ENCODE peak calls at places on chromosomes 2 and 18, in five cellular contexts. U is fibroblast of pulmonary artery, X is BE2C, Q is astrocyte of the spinal cord, S is fibroblast of the aortic adventitia. H is an unnamed sample.

GRCh38 chr2:20623241-20623640 is 27.7 kb downstream of the HS1BP3 start:
- DNase-seq in U (no peak), X (no peak), Q (no peak), S (no peak), H (no peak)

GRCh38 chr2:152038451-152038958 is 60.3 kb downstream of the CACNB4 start:
- DNase-seq in U (no peak), X (no peak), Q (no peak), S (no peak), H (no peak)

GRCh38 chr2:239310401-239311061 is 90.3 kb downstream of the HDAC4 start:
- DNase-seq in U (no peak), X (no peak), Q (no peak), S (no peak), H (no peak)

GRCh38 chr18:67408240-67408639 is 108.3 kb downstream of the DSEL start:
- DNase-seq in U (no peak), X (no peak), Q (peak), S (no peak), H (peak)

GRCh38 chr2:176445831-176446433 is 176.7 kb downstream of the MTX2 start:
- DNase-seq in U (peak), X (no peak), Q (peak), S (peak), H (peak)

GRCh38 chr18:64202229-64202835 is 53.4 kb upstream of the LINC00305 start:
- DNase-seq in U (peak), X (no peak), Q (no peak), S (no peak), H (no peak)

GRCh38 chr2:127400533-127400896 is 12.7 kb upstream of the MAP3K2 start:
- DNase-seq in U (no peak), X (no peak), Q (no peak), S (no peak), H (no peak)

GRCh38 chr2:105176429-105176828 is 65.1 kb upstream of the GPR45 start:
- DNase-seq in U (no peak), X (no peak), Q (no peak), S (no peak), H (no peak)

GRCh38 chr2:23619941-23620340 is 235.0 kb downstream of the KLHL29 start:
- DNase-seq in U (no peak), X (peak), Q (no peak), S (no peak), H (no peak)

GRCh38 chr2:156021326-156022040 is 311.0 kb downstream of the NR4A2 start:
- DNase-seq in U (no peak), X (no peak), Q (no peak), S (peak), H (no peak)

GRCh38 chr2:99422599-99422998 is 67.2 kb downstream of the REV1 start:
- DNase-seq in U (no peak), X (no peak), Q (no peak), S (no peak), H (no peak)

GRCh38 chr2:144215701-144216675 is 303.9 kb downstream of the ZEB2 start:
- DNase-seq in U (no peak), X (no peak), Q (no peak), S (no peak), H (no peak)

GRCh38 chr2:238985036-238985729 is 137.3 kb downstream of the TWIST2 start:
- DNase-seq in U (no peak), X (no peak), Q (no peak), S (no peak), H (no peak)

GRCh38 chr2:36633470-36634092 is 35.6 kb upstream of the FEZ2 start:
- DNase-seq in U (no peak), X (no peak), Q (no peak), S (no peak), H (peak)

GRCh38 chr2:82819936-82820335 is 1639.1 kb downstream of the SUCLG1 start:
- DNase-seq in U (no peak), X (no peak), Q (no peak), S (no peak), H (no peak)

GRCh38 chr2:157466764-157467163 is 22.9 kb upstream of the CYTIP start:
- DNase-seq in U (no peak), X (no peak), Q (no peak), S (no peak), H (no peak)

GRCh38 chr2:157470321-157470720 is 26.4 kb upstream of the CYTIP start:
- DNase-seq in U (no peak), X (no peak), Q (no peak), S (no peak), H (no peak)

GRCh38 chr2:157473585-157473984 is 29.7 kb upstream of the CYTIP start:
- DNase-seq in U (no peak), X (no peak), Q (no peak), S (no peak), H (peak)

GRCh38 chr2:157468931-157469708 is 25.2 kb upstream of the CYTIP start:
- DNase-seq in U (peak), X (no peak), Q (peak), S (peak), H (peak)

GRCh38 chr2:157471078-157471477 is 27.2 kb upstream of the CYTIP start:
- DNase-seq in U (no peak), X (no peak), Q (no peak), S (no peak), H (no peak)
- H3K4me3 ChIP-seq in U (no peak), X (no peak), Q (no peak), S (no peak), H (no peak)

GRCh38 chr18:31563778-31564177 is 27.9 kb upstream of the TTR start:
- DNase-seq in U (peak), X (no peak), Q (no peak), S (no peak), H (no peak)
- TF ChIP-seq CTCF in U (peak), X (no peak), Q (no peak), S (no peak), H (no peak)

GRCh38 chr2:218893349-218894167 is 12.9 kb downstream of the WNT10A start:
- DNase-seq in U (no peak), X (no peak), Q (no peak), S (no peak), H (no peak)

GRCh38 chr2:218895758-218896500 is 15.3 kb downstream of the WNT10A start:
- DNase-seq in U (no peak), X (no peak), Q (no peak), S (no peak), H (no peak)

GRCh38 chr2:218892693-218893348 is 12.2 kb downstream of the WNT10A start:
- DNase-seq in U (peak), X (peak), Q (peak), S (peak), H (peak)

GRCh38 chr2:218895326-218895725 is 14.7 kb downstream of the WNT10A start:
- DNase-seq in U (no peak), X (no peak), Q (no peak), S (no peak), H (no peak)

GRCh38 chr2:218894168-218895157 is 13.8 kb downstream of the WNT10A start:
- DNase-seq in U (no peak), X (no peak), Q (no peak), S (no peak), H (no peak)
- H3K4me3 ChIP-seq in U (no peak), X (peak), Q (no peak), S (no peak), H (no peak)

DNA sequence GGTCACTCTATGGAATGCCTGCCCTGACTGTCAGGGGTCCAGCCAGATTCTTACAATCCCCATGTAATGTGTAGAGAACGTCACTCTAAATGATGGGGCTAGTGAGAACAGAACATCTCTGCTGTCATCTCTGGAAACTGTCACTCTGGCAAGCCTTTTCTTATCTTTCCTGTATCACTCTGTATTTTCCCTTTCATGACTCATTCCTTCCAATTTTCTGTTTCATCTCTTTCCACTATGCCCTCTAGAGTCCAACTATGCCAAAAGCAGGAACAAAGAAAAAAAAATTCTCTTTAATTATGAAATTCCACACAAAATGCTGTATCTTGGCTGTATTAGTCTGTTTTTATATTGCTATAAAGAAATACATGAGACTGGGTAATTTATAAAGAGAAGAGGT is 608.8 kb downstream of the ADCYAP1 start:
- DNase-seq in U (peak), X (no peak), Q (no peak), S (no peak), H (no peak)
- TF ChIP-seq CTCF in U (peak), X (peak), Q (no peak), S (no peak), H (no peak)

GRCh38 chr18:650428-650858 is 7.0 kb upstream of the TYMS start:
- DNase-seq in U (no peak), X (no peak), Q (no peak), S (no peak), H (no peak)
- H3K4me3 ChIP-seq in U (no peak), X (no peak), Q (no peak), S (no peak), H (no peak)

DNA sequence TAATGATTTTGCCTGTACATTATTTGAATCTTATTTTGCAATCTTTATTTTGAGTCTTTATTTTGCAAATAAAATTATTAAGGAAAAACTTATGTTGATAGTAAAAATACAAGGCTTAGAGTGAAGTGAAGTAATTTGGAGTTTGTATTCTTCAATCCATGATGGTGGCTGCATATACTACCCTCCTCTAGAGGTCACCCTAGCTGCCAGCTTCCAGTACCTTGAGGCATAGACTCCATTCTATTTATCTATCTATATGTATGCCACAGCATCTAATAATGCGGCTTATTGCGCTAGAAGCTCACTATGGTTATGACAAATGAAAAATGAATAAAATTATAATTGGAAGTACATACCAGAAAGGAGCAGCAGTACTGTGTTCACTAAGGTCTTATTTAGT is 20.3 kb upstream of the HNMT start:
- DNase-seq in U (no peak), X (no peak), Q (no peak), S (no peak), H (no peak)
- TF ChIP-seq CTCF in U (no peak), X (peak), Q (no peak), S (no peak), H (peak)

DNA sequence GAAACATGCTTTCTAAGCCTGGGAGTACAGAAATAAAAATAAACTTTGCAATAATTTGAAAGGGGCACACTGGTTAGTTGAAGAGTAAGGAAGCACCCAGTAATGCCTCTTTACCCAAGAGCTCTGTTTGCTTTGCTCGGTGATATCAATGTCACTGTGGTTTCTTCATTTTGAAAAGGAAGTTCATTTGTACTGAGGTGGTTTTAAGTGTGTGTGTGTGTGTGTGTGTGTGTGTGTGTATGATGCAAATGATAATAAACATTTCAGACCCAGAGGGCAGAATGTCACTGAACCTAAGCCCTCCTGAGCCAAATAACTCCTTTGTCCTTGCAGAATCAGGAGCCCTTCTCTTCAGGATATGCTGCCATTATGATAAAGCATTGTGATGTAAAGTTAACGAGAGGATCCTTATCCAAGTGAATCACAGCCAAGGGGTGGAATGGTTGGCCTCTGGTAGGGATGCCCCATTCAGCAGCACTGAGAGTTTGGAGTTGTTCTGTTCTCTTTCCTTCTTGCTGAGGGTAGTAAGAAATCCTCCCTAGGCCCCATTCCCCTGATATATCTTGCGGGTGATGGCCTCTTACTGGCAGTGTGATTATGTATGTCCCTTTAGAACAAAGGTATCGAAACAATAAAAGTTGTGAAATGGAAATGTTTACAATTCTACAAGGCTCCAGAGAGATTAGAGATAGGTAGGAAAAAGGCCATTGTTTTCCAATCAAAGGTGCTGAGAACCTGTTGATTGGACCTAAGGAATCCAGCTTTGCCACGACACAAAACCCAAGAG is 7.6 kb downstream of the ITGA6 start:
- DNase-seq in U (no peak), X (no peak), Q (peak), S (no peak), H (no peak)
- H3K4me3 ChIP-seq in U (no peak), X (no peak), Q (no peak), S (no peak), H (no peak)